ENCODE peak calls at places on chromosomes 4 and X, in nine cellular contexts. One of them, this sample, is unnamed.
A peak's percentile ranks its signal among the peaks of the same experiment; 100 is the strongest.

GRCh38 chr4:148444296-148445070 is 2.3 kb upstream of the NR3C2 start:
- DNase-seq in hepatocyte: peak; percentile 48
- DNase-seq in CD8-positive, alpha-beta T cell: peak; percentile 43
- DNase-seq in AML-193: no peak
- DNase-seq in fibroblast of lung: no peak
- DNase-seq in NCI-H1092 treated with DMSO at 0.1 percent for 48 hours: no peak
- DNase-seq in tibial nerve: no peak
- DNase-seq in dermis blood vessel endothelial cell: peak; percentile 58
- DNase-seq in aorta: peak; percentile 56
- DNase-seq in this sample: peak; percentile 82

GRCh38 chrX:132958086-132958703 is at the start of gene HS6ST2:
- DNase-seq in hepatocyte: peak; percentile 35
- DNase-seq in CD8-positive, alpha-beta T cell: no peak
- DNase-seq in AML-193: no peak
- DNase-seq in fibroblast of lung: no peak
- DNase-seq in NCI-H1092 treated with DMSO at 0.1 percent for 48 hours: no peak
- DNase-seq in tibial nerve: no peak
- DNase-seq in dermis blood vessel endothelial cell: no peak
- DNase-seq in aorta: no peak
- DNase-seq in this sample: peak; percentile 61

GRCh38 chrX:123830309-123830708 is 29.5 kb upstream of the XIAP start:
- DNase-seq in hepatocyte: peak; percentile 81
- DNase-seq in CD8-positive, alpha-beta T cell: no peak
- DNase-seq in AML-193: no peak
- DNase-seq in fibroblast of lung: no peak
- DNase-seq in NCI-H1092 treated with DMSO at 0.1 percent for 48 hours: no peak
- DNase-seq in tibial nerve: no peak
- DNase-seq in dermis blood vessel endothelial cell: no peak
- DNase-seq in aorta: peak; percentile 58
- DNase-seq in this sample: peak; percentile 71

GRCh38 chrX:142204522-142205433 is at the start of gene MAGEC2:
- DNase-seq in hepatocyte: no peak
- DNase-seq in CD8-positive, alpha-beta T cell: no peak
- DNase-seq in AML-193: no peak
- DNase-seq in fibroblast of lung: no peak
- DNase-seq in NCI-H1092 treated with DMSO at 0.1 percent for 48 hours: no peak
- DNase-seq in tibial nerve: no peak
- DNase-seq in dermis blood vessel endothelial cell: no peak
- DNase-seq in aorta: no peak
- DNase-seq in this sample: no peak

GRCh38 chr4:176376032-176376614 is 56.4 kb downstream of the SPCS3 start:
- DNase-seq in hepatocyte: peak; percentile 7
- DNase-seq in CD8-positive, alpha-beta T cell: no peak
- DNase-seq in AML-193: peak; percentile 23
- DNase-seq in fibroblast of lung: peak; percentile 63
- DNase-seq in NCI-H1092 treated with DMSO at 0.1 percent for 48 hours: peak; percentile 28
- DNase-seq in tibial nerve: no peak
- DNase-seq in dermis blood vessel endothelial cell: peak; percentile 53
- DNase-seq in aorta: no peak
- DNase-seq in this sample: no peak

GRCh38 chr4:140718240-140718639 is 37.9 kb downstream of the TBC1D9 start:
- DNase-seq in hepatocyte: no peak
- DNase-seq in CD8-positive, alpha-beta T cell: no peak
- DNase-seq in AML-193: peak; percentile 5
- DNase-seq in fibroblast of lung: peak; percentile 52
- DNase-seq in NCI-H1092 treated with DMSO at 0.1 percent for 48 hours: no peak
- DNase-seq in tibial nerve: no peak
- DNase-seq in dermis blood vessel endothelial cell: peak; percentile 68
- DNase-seq in aorta: no peak
- DNase-seq in this sample: no peak

GRCh38 chrX:131895002-131895401 is 128.1 kb upstream of the STK26 start:
- DNase-seq in hepatocyte: no peak
- DNase-seq in CD8-positive, alpha-beta T cell: no peak
- DNase-seq in AML-193: no peak
- DNase-seq in fibroblast of lung: peak; percentile 19
- DNase-seq in NCI-H1092 treated with DMSO at 0.1 percent for 48 hours: no peak
- DNase-seq in tibial nerve: no peak
- DNase-seq in dermis blood vessel endothelial cell: no peak
- DNase-seq in aorta: no peak
- DNase-seq in this sample: no peak

GRCh38 chr4:5885733-5886132 is 7.2 kb downstream of the CRMP1 start:
- DNase-seq in hepatocyte: no peak
- DNase-seq in CD8-positive, alpha-beta T cell: no peak
- DNase-seq in AML-193: no peak
- DNase-seq in fibroblast of lung: no peak
- DNase-seq in NCI-H1092 treated with DMSO at 0.1 percent for 48 hours: no peak
- DNase-seq in tibial nerve: no peak
- DNase-seq in dermis blood vessel endothelial cell: no peak
- DNase-seq in aorta: no peak
- DNase-seq in this sample: no peak

GRCh38 chr4:150938417-150938816 is 76.7 kb downstream of the LRBA start:
- DNase-seq in hepatocyte: no peak
- DNase-seq in CD8-positive, alpha-beta T cell: no peak
- DNase-seq in AML-193: no peak
- DNase-seq in fibroblast of lung: no peak
- DNase-seq in NCI-H1092 treated with DMSO at 0.1 percent for 48 hours: no peak
- DNase-seq in tibial nerve: no peak
- DNase-seq in dermis blood vessel endothelial cell: no peak
- DNase-seq in aorta: no peak
- DNase-seq in this sample: no peak

GRCh38 chr4:99642725-99643489 is 14.7 kb downstream of the C4orf54 start:
- DNase-seq in hepatocyte: no peak
- DNase-seq in CD8-positive, alpha-beta T cell: no peak
- DNase-seq in AML-193: no peak
- DNase-seq in fibroblast of lung: no peak
- DNase-seq in NCI-H1092 treated with DMSO at 0.1 percent for 48 hours: no peak
- DNase-seq in tibial nerve: peak; percentile 20
- DNase-seq in dermis blood vessel endothelial cell: no peak
- DNase-seq in aorta: peak; percentile 86
- DNase-seq in this sample: no peak

GRCh38 chr4:94508841-94509240 is 57.1 kb downstream of the PDLIM5 start:
- DNase-seq in hepatocyte: no peak
- DNase-seq in CD8-positive, alpha-beta T cell: no peak
- DNase-seq in AML-193: no peak
- DNase-seq in fibroblast of lung: no peak
- DNase-seq in NCI-H1092 treated with DMSO at 0.1 percent for 48 hours: no peak
- DNase-seq in tibial nerve: no peak
- DNase-seq in dermis blood vessel endothelial cell: no peak
- DNase-seq in aorta: no peak
- DNase-seq in this sample: no peak

GRCh38 chr4:153341575-153342090 is 2.9 kb upstream of the MND1 start:
- DNase-seq in hepatocyte: peak; percentile 6
- DNase-seq in CD8-positive, alpha-beta T cell: no peak
- DNase-seq in AML-193: peak; percentile 60
- DNase-seq in fibroblast of lung: no peak
- DNase-seq in NCI-H1092 treated with DMSO at 0.1 percent for 48 hours: no peak
- DNase-seq in tibial nerve: no peak
- DNase-seq in dermis blood vessel endothelial cell: peak; percentile 82
- DNase-seq in aorta: no peak
- DNase-seq in this sample: no peak

GRCh38 chr4:173509031-173510001 is 20.7 kb downstream of the HAND2 start:
- DNase-seq in hepatocyte: peak; percentile 71
- DNase-seq in CD8-positive, alpha-beta T cell: no peak
- DNase-seq in AML-193: no peak
- DNase-seq in fibroblast of lung: peak; percentile 53
- DNase-seq in NCI-H1092 treated with DMSO at 0.1 percent for 48 hours: no peak
- DNase-seq in tibial nerve: no peak
- DNase-seq in dermis blood vessel endothelial cell: no peak
- DNase-seq in aorta: peak; percentile 76
- DNase-seq in this sample: no peak

GRCh38 chr4:122669911-122670738 is 49.3 kb upstream of the IL21 start:
- DNase-seq in hepatocyte: no peak
- DNase-seq in CD8-positive, alpha-beta T cell: no peak
- DNase-seq in AML-193: no peak
- DNase-seq in fibroblast of lung: no peak
- DNase-seq in NCI-H1092 treated with DMSO at 0.1 percent for 48 hours: no peak
- DNase-seq in tibial nerve: no peak
- DNase-seq in dermis blood vessel endothelial cell: no peak
- DNase-seq in aorta: no peak
- DNase-seq in this sample: peak; percentile 47

GRCh38 chr4:45662996-45663395 is 460.9 kb downstream of the GABRG1 start:
- DNase-seq in hepatocyte: peak; percentile 39
- DNase-seq in CD8-positive, alpha-beta T cell: no peak
- DNase-seq in AML-193: no peak
- DNase-seq in fibroblast of lung: peak; percentile 87
- DNase-seq in NCI-H1092 treated with DMSO at 0.1 percent for 48 hours: peak; percentile 1
- DNase-seq in tibial nerve: no peak
- DNase-seq in dermis blood vessel endothelial cell: no peak
- DNase-seq in aorta: no peak
- DNase-seq in this sample: no peak

GRCh38 chr4:94332983-94333590 is 9.5 kb downstream of the HPGDS start:
- DNase-seq in hepatocyte: peak; percentile 23
- DNase-seq in CD8-positive, alpha-beta T cell: no peak
- DNase-seq in AML-193: no peak
- DNase-seq in fibroblast of lung: no peak
- DNase-seq in NCI-H1092 treated with DMSO at 0.1 percent for 48 hours: no peak
- DNase-seq in tibial nerve: no peak
- DNase-seq in dermis blood vessel endothelial cell: peak; percentile 17
- DNase-seq in aorta: no peak
- DNase-seq in this sample: no peak

GRCh38 chr4:160492181-160492580 is 1389.3 kb downstream of the RAPGEF2 start:
- DNase-seq in hepatocyte: no peak
- DNase-seq in CD8-positive, alpha-beta T cell: no peak
- DNase-seq in AML-193: no peak
- DNase-seq in fibroblast of lung: no peak
- DNase-seq in NCI-H1092 treated with DMSO at 0.1 percent for 48 hours: no peak
- DNase-seq in tibial nerve: no peak
- DNase-seq in dermis blood vessel endothelial cell: no peak
- DNase-seq in aorta: no peak
- DNase-seq in this sample: no peak

GRCh38 chr4:56958111-56958517 is 19.3 kb downstream of the NOA1 start:
- DNase-seq in hepatocyte: peak; percentile 53
- DNase-seq in CD8-positive, alpha-beta T cell: no peak
- DNase-seq in AML-193: peak; percentile 80
- DNase-seq in fibroblast of lung: peak; percentile 99
- DNase-seq in NCI-H1092 treated with DMSO at 0.1 percent for 48 hours: peak; percentile 86
- DNase-seq in tibial nerve: peak; percentile 83
- DNase-seq in dermis blood vessel endothelial cell: peak; percentile 91
- DNase-seq in aorta: peak; percentile 92
- DNase-seq in this sample: no peak

GRCh38 chrX:154013614-154014360 is 5.9 kb downstream of the IRAK1 start:
- DNase-seq in hepatocyte: peak; percentile 56
- DNase-seq in CD8-positive, alpha-beta T cell: peak; percentile 30
- DNase-seq in AML-193: no peak
- DNase-seq in fibroblast of lung: peak; percentile 31
- DNase-seq in NCI-H1092 treated with DMSO at 0.1 percent for 48 hours: peak; percentile 31
- DNase-seq in tibial nerve: no peak
- DNase-seq in dermis blood vessel endothelial cell: peak; percentile 54
- DNase-seq in aorta: no peak
- DNase-seq in this sample: peak; percentile 76

GRCh38 chrX:13863326-13863725 is 46.4 kb upstream of the GPM6B start:
- DNase-seq in hepatocyte: no peak
- DNase-seq in CD8-positive, alpha-beta T cell: no peak
- DNase-seq in AML-193: no peak
- DNase-seq in fibroblast of lung: no peak
- DNase-seq in NCI-H1092 treated with DMSO at 0.1 percent for 48 hours: no peak
- DNase-seq in tibial nerve: no peak
- DNase-seq in dermis blood vessel endothelial cell: no peak
- DNase-seq in aorta: no peak
- DNase-seq in this sample: no peak

GRCh38 chr4:114028071-114028470 is 48.6 kb upstream of the ARSJ start:
- DNase-seq in hepatocyte: no peak
- DNase-seq in CD8-positive, alpha-beta T cell: no peak
- DNase-seq in AML-193: no peak
- DNase-seq in fibroblast of lung: peak; percentile 52
- DNase-seq in NCI-H1092 treated with DMSO at 0.1 percent for 48 hours: peak; percentile 24
- DNase-seq in tibial nerve: no peak
- DNase-seq in dermis blood vessel endothelial cell: peak; percentile 83
- DNase-seq in aorta: no peak
- DNase-seq in this sample: no peak

GRCh38 chr4:134499074-134499473 is 297.5 kb upstream of the PABPC4L start:
- DNase-seq in hepatocyte: no peak
- DNase-seq in CD8-positive, alpha-beta T cell: no peak
- DNase-seq in AML-193: no peak
- DNase-seq in fibroblast of lung: no peak
- DNase-seq in NCI-H1092 treated with DMSO at 0.1 percent for 48 hours: no peak
- DNase-seq in tibial nerve: no peak
- DNase-seq in dermis blood vessel endothelial cell: no peak
- DNase-seq in aorta: no peak
- DNase-seq in this sample: no peak

GRCh38 chr4:177442623-177443155 is 452 bp upstream of the AGA start:
- DNase-seq in hepatocyte: no peak
- DNase-seq in CD8-positive, alpha-beta T cell: peak; percentile 11
- DNase-seq in AML-193: peak; percentile 28
- DNase-seq in fibroblast of lung: no peak
- DNase-seq in NCI-H1092 treated with DMSO at 0.1 percent for 48 hours: peak; percentile 65
- DNase-seq in tibial nerve: no peak
- DNase-seq in dermis blood vessel endothelial cell: peak; percentile 59
- DNase-seq in aorta: no peak
- DNase-seq in this sample: no peak

GRCh38 chr4:42152507-42153504 is at the start of gene BEND4:
- DNase-seq in hepatocyte: no peak
- DNase-seq in CD8-positive, alpha-beta T cell: no peak
- DNase-seq in AML-193: no peak
- DNase-seq in fibroblast of lung: no peak
- DNase-seq in NCI-H1092 treated with DMSO at 0.1 percent for 48 hours: no peak
- DNase-seq in tibial nerve: no peak
- DNase-seq in dermis blood vessel endothelial cell: no peak
- DNase-seq in aorta: no peak
- DNase-seq in this sample: no peak

This sample was measured in upper lobe of right lung.